ENCODE peak calls at places on chromosome 17, in ten cellular contexts. S, X, N, V, J, P, D, A, W and T are unnamed samples.

GRCh38 chr17:6496636-6497441 is 52.6 kb downstream of the PIMREG start:
- DNase-seq in S (no peak), X (no peak), N (peak; percentile 36), V (no peak), J (no peak), P (no peak), D (no peak), A (no peak), W (peak; percentile 37), T (no peak)

GRCh38 chr17:53662608-53663007 is 160.1 kb upstream of the KIF2B start:
- DNase-seq in S (no peak), X (no peak), N (no peak), V (no peak), J (no peak), P (no peak), D (no peak), A (no peak), W (no peak), T (no peak)

GRCh38 chr17:78875738-78876597 is 27.0 kb downstream of the CEP295NL start:
- DNase-seq in S (peak; percentile 47), X (peak; percentile 37), N (no peak), V (no peak), J (no peak), P (no peak), D (no peak), A (no peak), W (no peak), T (no peak)

GRCh38 chr17:57649731-57650484 is 95.2 kb downstream of the CCDC182 start:
- DNase-seq in S (peak; percentile 66), X (no peak), N (no peak), V (no peak), J (no peak), P (peak; percentile 50), D (no peak), A (no peak), W (no peak), T (no peak)

GRCh38 chr17:40323731-40324650 is 15.0 kb downstream of the RARA start:
- DNase-seq in S (peak; percentile 44), X (no peak), N (no peak), V (peak; percentile 44), J (peak; percentile 68), P (no peak), D (peak; percentile 84), A (no peak), W (peak; percentile 73), T (peak; percentile 88)

GRCh38 chr17:80395402-80396151 is 19.4 kb upstream of the ENDOV start:
- DNase-seq in S (no peak), X (no peak), N (no peak), V (no peak), J (no peak), P (no peak), D (no peak), A (no peak), W (no peak), T (no peak)

GRCh38 chr17:17484451-17484899 is 7.7 kb downstream of the MED9 start:
- DNase-seq in S (peak; percentile 39), X (no peak), N (peak; percentile 21), V (no peak), J (no peak), P (no peak), D (no peak), A (no peak), W (no peak), T (no peak)

GRCh38 chr17:57253307-57254065 is 2.8 kb upstream of the MSI2 start:
- DNase-seq in S (no peak), X (no peak), N (no peak), V (no peak), J (no peak), P (no peak), D (no peak), A (no peak), W (no peak), T (no peak)

GRCh38 chr17:39270923-39271322 is 45.2 kb upstream of the STAC2 start:
- DNase-seq in S (peak; percentile 81), X (no peak), N (no peak), V (no peak), J (peak; percentile 32), P (no peak), D (no peak), A (no peak), W (no peak), T (no peak)

GRCh38 chr17:70563301-70563820 is 394.0 kb downstream of the KCNJ2 start:
- DNase-seq in S (peak; percentile 62), X (no peak), N (no peak), V (no peak), J (no peak), P (no peak), D (peak; percentile 51), A (no peak), W (no peak), T (no peak)

GRCh38 chr17:2309338-2310143 is 5.8 kb downstream of the SRR start:
- DNase-seq in S (peak; percentile 66), X (peak; percentile 72), N (no peak), V (no peak), J (no peak), P (no peak), D (no peak), A (no peak), W (peak; percentile 55), T (no peak)

GRCh38 chr17:14333506-14333905 is 32.6 kb downstream of the HS3ST3B1 start:
- DNase-seq in S (no peak), X (no peak), N (no peak), V (no peak), J (no peak), P (no peak), D (no peak), A (no peak), W (no peak), T (no peak)

GRCh38 chr17:39755550-39756375 is 18.0 kb downstream of the GRB7 start:
- DNase-seq in S (peak; percentile 24), X (no peak), N (no peak), V (no peak), J (no peak), P (no peak), D (no peak), A (no peak), W (no peak), T (no peak)

GRCh38 chr17:48542114-48542955 is 2.6 kb downstream of the HOXB2 start:
- DNase-seq in S (peak; percentile 34), X (no peak), N (no peak), V (no peak), J (no peak), P (no peak), D (no peak), A (no peak), W (no peak), T (peak; percentile 32)

GRCh38 chr17:4892063-4892410 is 7.3 kb upstream of the C17orf107 start:
- DNase-seq in S (no peak), X (no peak), N (no peak), V (no peak), J (no peak), P (no peak), D (no peak), A (no peak), W (no peak), T (no peak)

GRCh38 chr17:58330997-58331814 is 2.6 kb upstream of the TSPOAP1 start:
- DNase-seq in S (no peak), X (no peak), N (peak; percentile 79), V (peak; percentile 48), J (peak; percentile 58), P (no peak), D (no peak), A (no peak), W (peak; percentile 28), T (no peak)

GRCh38 chr17:46044286-46044928 is 45.4 kb downstream of the STH start:
- DNase-seq in S (peak; percentile 87), X (peak; percentile 87), N (no peak), V (peak; percentile 49), J (peak; percentile 74), P (peak; percentile 81), D (peak; percentile 77), A (no peak), W (peak; percentile 64), T (peak; percentile 88)

GRCh38 chr17:76139801-76140660 is 1.0 kb downstream of the FOXJ1 start:
- DNase-seq in S (no peak), X (no peak), N (peak; percentile 77), V (peak; percentile 62), J (peak; percentile 71), P (no peak), D (no peak), A (no peak), W (no peak), T (no peak)
- H3K4me1 ChIP-seq in S (no peaks in the 10 kb centered on the region), X (peaks cover 44% of the 10 kb centered on the region), N (peaks cover 37% of the 10 kb centered on the region), V (peaks cover 13% of the 10 kb centered on the region), J (peaks cover 13% of the 10 kb centered on the region), P (peaks cover 38% of the 10 kb centered on the region), D (peaks cover 34% of the 10 kb centered on the region), A (peaks cover 67% of the 10 kb centered on the region), W (peaks cover 4% of the 10 kb centered on the region), T (no peaks in the 10 kb centered on the region)

GRCh38 chr17:76527430-76528111 is 9.9 kb downstream of the CYGB start:
- DNase-seq in S (peak; percentile 80), X (no peak), N (peak; percentile 78), V (peak; percentile 64), J (peak; percentile 57), P (no peak), D (peak; percentile 75), A (peak; percentile 63), W (peak; percentile 83), T (peak; percentile 81)
- TF ChIP-seq CTCF in S (no peak), X (no peak), N (peak; percentile 13), V (no peak), J (no peak), P (no peak), D (peak; percentile 6), A (peak; percentile 9), W (peak; percentile 66), T (peak; percentile 41)

GRCh38 chr17:82048571-82048971 is 3.0 kb downstream of the RFNG start:
- DNase-seq in S (no peak), X (no peak), N (no peak), V (no peak), J (no peak), P (no peak), D (no peak), A (no peak), W (no peak), T (no peak)
- H3K4me1 ChIP-seq in S (peaks cover 18% of the 10 kb centered on the region), X (peaks cover 34% of the 10 kb centered on the region), N (peaks cover 20% of the 10 kb centered on the region), V (peaks cover 21% of the 10 kb centered on the region), J (peaks cover 12% of the 10 kb centered on the region), P (peaks cover 16% of the 10 kb centered on the region), D (peaks cover 23% of the 10 kb centered on the region), A (peaks cover 41% of the 10 kb centered on the region), W (peaks cover 9% of the 10 kb centered on the region), T (peaks cover 23% of the 10 kb centered on the region)

GRCh38 chr17:75676461-75676860 is 9.3 kb downstream of the SAP30BP start:
- DNase-seq in S (no peak), X (no peak), N (no peak), V (no peak), J (no peak), P (no peak), D (no peak), A (no peak), W (no peak), T (no peak)

GRCh38 chr17:75683467-75684041 is 16.4 kb downstream of the SAP30BP start:
- DNase-seq in S (peak; percentile 80), X (no peak), N (no peak), V (peak; percentile 10), J (no peak), P (peak; percentile 81), D (no peak), A (no peak), W (no peak), T (no peak)

GRCh38 chr17:75680431-75680830 is 13.3 kb downstream of the SAP30BP start:
- DNase-seq in S (no peak), X (no peak), N (no peak), V (peak; percentile 18), J (no peak), P (no peak), D (no peak), A (no peak), W (no peak), T (no peak)

GRCh38 chr17:75681289-75681688 is 14.2 kb downstream of the SAP30BP start:
- DNase-seq in S (peak; percentile 58), X (no peak), N (no peak), V (no peak), J (no peak), P (no peak), D (no peak), A (no peak), W (peak; percentile 3), T (no peak)

GRCh38 chr17:75679706-75680201 is 12.6 kb downstream of the SAP30BP start:
- DNase-seq in S (no peak), X (no peak), N (no peak), V (peak; percentile 48), J (peak; percentile 56), P (peak; percentile 83), D (peak; percentile 42), A (no peak), W (no peak), T (no peak)
- TF ChIP-seq CTCF in S (no peak), X (no peak), N (peak; percentile 42), V (peak; percentile 22), J (peak; percentile 29), P (peak; percentile 96), D (peak; percentile 41), A (peak; percentile 57), W (no peak), T (peak; percentile 52)